ENCODE peak calls at places on chromosome 20, in ten cellular contexts. U is effector memory CD8-positive, alpha-beta T cell; Y is immature natural killer cell; L is NCI-H774; E is 8988T; P is cerebellar nuclear complex; Z is fibroblast of mammary gland; M is AG04450; W is uterus; V is ACHN. C is an unnamed sample.
A peak's percentile ranks its signal among the peaks of the same experiment; 100 is the strongest.

GRCh38 chr20:46022411-46023147 is 6.4 kb upstream of the SLC12A5 start:
- DNase-seq in M (no peak), U (peak; percentile 74), V (peak; percentile 49), W (peak; percentile 42), E (peak; percentile 79), Z (peak; percentile 28), P (no peak), Y (peak; percentile 56), L (peak; percentile 40), C (peak; percentile 87)

GRCh38 chr20:10939297-10939949 is 265.6 kb upstream of the JAG1 start:
- DNase-seq in U (no peak), Z (peak; percentile 44), M (no peak), L (no peak), E (no peak), Y (no peak), W (no peak), P (no peak), V (no peak), C (no peak)

GRCh38 chr20:58833921-58834320 is 16.8 kb downstream of the GNAS-AS1 start:
- DNase-seq in Y (no peak), W (no peak), U (no peak), V (no peak), L (no peak), Z (no peak), E (no peak), M (no peak), P (no peak), C (no peak)

GRCh38 chr20:49868538-49868937 is 46.8 kb downstream of the SPATA2 start:
- DNase-seq in Z (no peak), W (no peak), P (no peak), L (no peak), Y (no peak), V (no peak), M (no peak), E (no peak), U (no peak), C (no peak)

GRCh38 chr20:371755-372542 is 8.6 kb upstream of the TRIB3 start:
- DNase-seq in U (no peak), L (no peak), P (no peak), W (peak; percentile 32), Z (peak; percentile 79), Y (no peak), M (no peak), V (peak; percentile 27), E (no peak), C (no peak)

GRCh38 chr20:50561379-50562078 is 51.3 kb downstream of the PTPN1 start:
- DNase-seq in W (no peak), P (no peak), Y (no peak), L (no peak), U (no peak), M (peak; percentile 90), E (peak; percentile 51), V (peak; percentile 89), Z (peak; percentile 97), C (no peak)

GRCh38 chr20:59580208-59580980 is 23.9 kb upstream of the PHACTR3 start:
- DNase-seq in L (no peak), W (peak; percentile 32), U (no peak), Y (no peak), V (no peak), Z (peak; percentile 31), P (no peak), M (no peak), E (no peak), C (no peak)

GRCh38 chr20:33766686-33767085 is 34.9 kb downstream of the ZNF341 start:
- DNase-seq in E (no peak), U (no peak), P (no peak), L (no peak), V (no peak), Y (no peak), Z (no peak), M (no peak), W (no peak), C (no peak)

GRCh38 chr20:59752101-59752586 is 147.8 kb downstream of the PHACTR3 start:
- DNase-seq in Y (no peak), U (no peak), P (no peak), M (no peak), L (no peak), W (no peak), Z (no peak), V (no peak), E (no peak), C (peak; percentile 81)

GRCh38 chr20:29878281-29878741 is 1379.2 kb upstream of the DEFB115 start:
- DNase-seq in E (no peak), P (no peak), U (no peak), M (no peak), L (peak; percentile 78), W (no peak), Y (no peak), Z (no peak), V (no peak), C (peak; percentile 29)

GRCh38 chr20:18304618-18305017 is 16.3 kb downstream of the ZNF133 start:
- DNase-seq in U (no peak), Z (no peak), M (no peak), P (no peak), Y (no peak), E (no peak), L (no peak), V (peak; percentile 2), W (no peak), C (no peak)

GRCh38 chr20:62818592-62819493 is 2.0 kb downstream of the COL9A3 start:
- DNase-seq in Z (peak; percentile 52), M (no peak), U (no peak), E (peak; percentile 96), P (no peak), Y (no peak), W (no peak), L (no peak), V (no peak), C (no peak)

GRCh38 chr20:1824834-1825233 is 70.4 kb upstream of the SIRPA start:
- DNase-seq in W (no peak), E (no peak), Y (no peak), V (no peak), M (no peak), Z (no peak), U (no peak), L (no peak), P (no peak), C (no peak)

GRCh38 chr20:34951652-34952051 is 4.0 kb downstream of the GSS start:
- DNase-seq in E (no peak), V (no peak), U (no peak), M (no peak), Y (no peak), P (no peak), W (no peak), Z (no peak), L (no peak), C (no peak)

GRCh38 chr20:29497261-29497671 is 1760.2 kb upstream of the DEFB115 start:
- DNase-seq in V (peak; percentile 87), P (no peak), W (no peak), L (peak; percentile 92), Y (peak; percentile 15), Z (peak; percentile 3), U (peak; percentile 10), M (no peak), E (no peak), C (peak; percentile 31)

GRCh38 chr20:22744341-22745193 is 160.2 kb upstream of the FOXA2 start:
- DNase-seq in Z (no peak), W (no peak), Y (no peak), P (no peak), V (no peak), M (no peak), U (no peak), L (no peak), E (no peak), C (no peak)

GRCh38 chr20:17507032-17507431 is 24.1 kb downstream of the BFSP1 start:
- DNase-seq in P (no peak), Z (no peak), V (no peak), U (no peak), L (no peak), E (no peak), Y (peak; percentile 43), M (no peak), W (no peak), C (no peak)

GRCh38 chr20:52552181-52552872 is 360.7 kb upstream of the ZFP64 start:
- DNase-seq in Y (no peak), V (peak; percentile 80), P (no peak), W (no peak), L (no peak), U (no peak), M (no peak), Z (peak; percentile 59), E (no peak), C (no peak)

GRCh38 chr20:50546729-50547314 is 36.6 kb downstream of the PTPN1 start:
- DNase-seq in E (no peak), U (no peak), L (no peak), P (no peak), Z (no peak), M (no peak), W (no peak), V (no peak), Y (no peak), C (peak; percentile 29)

GRCh38 chr20:58877374-58878360 is 25.2 kb downstream of the GNAS start:
- DNase-seq in P (no peak), E (no peak), Z (no peak), M (no peak), L (no peak), Y (no peak), U (no peak), W (no peak), V (no peak), C (no peak)

C was measured in GM20000.